ENCODE peak calls at places on chromosomes 1 and 21, in four cellular contexts. A, D, V and X are unnamed samples.

GRCh38 chr1:209580577-209580976 is 2.9 kb upstream of the CAMK1G start:
- DNase-seq in A (no peak), D (peak), V (no peak), X (no peak)

GRCh38 chr21:42579456-42580075 is 65.9 kb downstream of the SLC37A1 start:
- DNase-seq in A (no peak), D (no peak), V (peak), X (no peak)

GRCh38 chr1:51963592-51964308 is 26.8 kb downstream of the RAB3B start:
- DNase-seq in A (no peak), D (peak), V (no peak), X (no peak)

GRCh38 chr1:50228871-50229384 is 120.2 kb downstream of the ELAVL4 start:
- DNase-seq in A (no peak), D (no peak), V (no peak), X (no peak)

GRCh38 chr21:29300547-29301138 is 1.9 kb downstream of the BACH1 start:
- DNase-seq in A (peak), D (peak), V (no peak), X (no peak)

GRCh38 chr1:228156941-228157351 is 7.2 kb downstream of the GJC2 start:
- DNase-seq in A (no peak), D (no peak), V (no peak), X (peak)

GRCh38 chr21:37915941-37916794 is at the start of gene KCNJ6:
- DNase-seq in A (peak), D (peak), V (no peak), X (no peak)

GRCh38 chr1:157862114-157863070 is 20.8 kb upstream of the CD5L start:
- DNase-seq in A (no peak), D (peak), V (no peak), X (no peak)

GRCh38 chr1:7460807-7461206 is 310.3 kb upstream of the VAMP3 start:
- DNase-seq in A (no peak), D (no peak), V (no peak), X (no peak)

GRCh38 chr1:9822897-9823692 is 670 bp downstream of the CLSTN1 start:
- DNase-seq in A (no peak), D (peak), V (peak), X (no peak)

GRCh38 chr1:88549536-88549935 is 134.5 kb upstream of the PKN2 start:
- DNase-seq in A (peak), D (peak), V (no peak), X (no peak)

GRCh38 chr1:43282220-43283195 is 2.9 kb downstream of the C1orf210 start:
- DNase-seq in A (no peak), D (no peak), V (no peak), X (peak)

GRCh38 chr21:8994640-8995511 is 1526.5 kb upstream of the TPTE start:
- DNase-seq in A (no peak), D (no peak), V (no peak), X (no peak)

GRCh38 chr1:36448530-36449051 is 1.7 kb downstream of the OSCP1 start:
- DNase-seq in A (no peak), D (no peak), V (no peak), X (no peak)

GRCh38 chr1:109619655-109620395 is at the start of gene AMPD2:
- DNase-seq in A (peak), D (peak), V (peak), X (no peak)

GRCh38 chr1:230236951-230237350 is 169.9 kb downstream of the GALNT2 start:
- DNase-seq in A (no peak), D (peak), V (no peak), X (no peak)

GRCh38 chr1:230894032-230894431 is 25.7 kb upstream of the C1orf198 start:
- DNase-seq in A (no peak), D (no peak), V (no peak), X (no peak)

GRCh38 chr1:57067863-57068262 is 102.0 kb upstream of the C8B start:
- DNase-seq in A (no peak), D (no peak), V (no peak), X (no peak)

GRCh38 chr1:99503276-99503747 is 142.6 kb upstream of the PALMD start:
- DNase-seq in A (peak), D (peak), V (no peak), X (no peak)

GRCh38 chr1:15937146-15937545 is 38.8 kb downstream of the ZBTB17 start:
- DNase-seq in A (no peak), D (no peak), V (no peak), X (no peak)

GRCh38 chr1:227883641-227884301 is 64.0 kb downstream of the WNT9A start:
- DNase-seq in A (no peak), D (no peak), V (no peak), X (peak)

GRCh38 chr1:46175243-46175642 is 356 bp downstream of the TSPAN1 start:
- DNase-seq in A (no peak), D (no peak), V (no peak), X (no peak)

GRCh38 chr1:207335695-207336363 is 14.4 kb downstream of the CD55 start:
- DNase-seq in A (peak), D (peak), V (no peak), X (no peak)

GRCh38 chr21:41360072-41360821 is 1.6 kb upstream of the MX2 start:
- DNase-seq in A (peak), D (peak), V (peak), X (peak)

GRCh38 chr1:156122519-156123355 is 8.2 kb downstream of the LMNA start:
- DNase-seq in A (peak), D (peak), V (peak), X (no peak)

GRCh38 chr1:29548091-29548490 is 311.8 kb downstream of the PTPRU start:
- DNase-seq in A (no peak), D (no peak), V (no peak), X (no peak)

GRCh38 chr1:235253219-235253640 is 74.7 kb downstream of the ARID4B start:
- DNase-seq in A (peak), D (peak), V (peak), X (no peak)

GRCh38 chr1:36322085-36322785 is 1.2 kb downstream of the EVA1B start:
- DNase-seq in A (peak), D (peak), V (no peak), X (no peak)

GRCh38 chr1:196115641-196116040 is 492.6 kb downstream of the KCNT2 start:
- DNase-seq in A (peak), D (peak), V (no peak), X (no peak)

GRCh38 chr21:26836546-26836945 is 8.7 kb downstream of the ADAMTS1 start:
- DNase-seq in A (peak), D (peak), V (no peak), X (no peak)

GRCh38 chr1:115980998-115981993 is 5.0 kb downstream of the SLC22A15 start:
- DNase-seq in A (peak), D (peak), V (no peak), X (no peak)

GRCh38 chr21:36232641-36233040 is 76.0 kb downstream of the DOP1B start:
- DNase-seq in A (no peak), D (no peak), V (no peak), X (no peak)

GRCh38 chr1:24321712-24322635 is 2.8 kb downstream of the GRHL3 start:
- DNase-seq in A (peak), D (peak), V (peak), X (no peak)

GRCh38 chr1:207806531-207807394 is 54.9 kb downstream of the CD46 start:
- DNase-seq in A (peak), D (no peak), V (no peak), X (no peak)

GRCh38 chr21:40204956-40205355 is 337.7 kb downstream of the PCP4 start:
- DNase-seq in A (no peak), D (no peak), V (no peak), X (no peak)

GRCh38 chr1:10451286-10451685 is 1.5 kb downstream of the CORT start:
- DNase-seq in A (peak), D (peak), V (no peak), X (no peak)

GRCh38 chr21:39602076-39602689 is 10.6 kb upstream of the B3GALT5 start:
- DNase-seq in A (no peak), D (no peak), V (no peak), X (no peak)

GRCh38 chr21:44780767-44781459 is 20.7 kb downstream of the UBE2G2 start:
- DNase-seq in A (no peak), D (no peak), V (no peak), X (no peak)

GRCh38 chr1:94542088-94542671 is 621 bp upstream of the F3 start:
- DNase-seq in A (peak), D (peak), V (peak), X (no peak)

GRCh38 chr1:94539496-94539895 is 2.1 kb downstream of the F3 start:
- DNase-seq in A (no peak), D (no peak), V (no peak), X (no peak)

GRCh38 chr1:94540440-94541174 is 952 bp downstream of the F3 start:
- DNase-seq in A (no peak), D (no peak), V (no peak), X (no peak)

GRCh38 chr1:94543003-94543402 is 1.4 kb upstream of the F3 start:
- DNase-seq in A (peak), D (peak), V (no peak), X (no peak)

GRCh38 chr1:94541175-94542087 is at the start of gene F3:
- DNase-seq in A (peak), D (peak), V (peak), X (peak)
- TF ChIP-seq CTCF in A (no peak), D (no peak), V (no peak), X (peak)

GRCh38 chr1:39441797-39442196 is 49.6 kb upstream of the BMP8A start:
- DNase-seq in A (no peak), D (no peak), V (no peak), X (no peak)

GRCh38 chr1:39450956-39451601 is 40.4 kb upstream of the BMP8A start:
- DNase-seq in A (peak), D (peak), V (no peak), X (no peak)

GRCh38 chr1:39445573-39445972 is 45.9 kb upstream of the BMP8A start:
- DNase-seq in A (no peak), D (no peak), V (no peak), X (no peak)
- TF ChIP-seq CTCF in A (no peak), D (no peak), V (no peak), X (no peak)

GRCh38 chr1:205746757-205747412 is 3.1 kb downstream of the NUCKS1 start:
- DNase-seq in A (peak), D (no peak), V (no peak), X (no peak)

GRCh38 chr1:205749094-205749825 is 722 bp downstream of the NUCKS1 start:
- DNase-seq in A (peak), D (peak), V (peak), X (peak)

GRCh38 chr1:205748398-205749093 is 1.4 kb downstream of the NUCKS1 start:
- DNase-seq in A (peak), D (peak), V (no peak), X (no peak)

GRCh38 chr1:205750683-205751651 is 985 bp upstream of the NUCKS1 start:
- DNase-seq in A (no peak), D (peak), V (no peak), X (no peak)

DNA sequence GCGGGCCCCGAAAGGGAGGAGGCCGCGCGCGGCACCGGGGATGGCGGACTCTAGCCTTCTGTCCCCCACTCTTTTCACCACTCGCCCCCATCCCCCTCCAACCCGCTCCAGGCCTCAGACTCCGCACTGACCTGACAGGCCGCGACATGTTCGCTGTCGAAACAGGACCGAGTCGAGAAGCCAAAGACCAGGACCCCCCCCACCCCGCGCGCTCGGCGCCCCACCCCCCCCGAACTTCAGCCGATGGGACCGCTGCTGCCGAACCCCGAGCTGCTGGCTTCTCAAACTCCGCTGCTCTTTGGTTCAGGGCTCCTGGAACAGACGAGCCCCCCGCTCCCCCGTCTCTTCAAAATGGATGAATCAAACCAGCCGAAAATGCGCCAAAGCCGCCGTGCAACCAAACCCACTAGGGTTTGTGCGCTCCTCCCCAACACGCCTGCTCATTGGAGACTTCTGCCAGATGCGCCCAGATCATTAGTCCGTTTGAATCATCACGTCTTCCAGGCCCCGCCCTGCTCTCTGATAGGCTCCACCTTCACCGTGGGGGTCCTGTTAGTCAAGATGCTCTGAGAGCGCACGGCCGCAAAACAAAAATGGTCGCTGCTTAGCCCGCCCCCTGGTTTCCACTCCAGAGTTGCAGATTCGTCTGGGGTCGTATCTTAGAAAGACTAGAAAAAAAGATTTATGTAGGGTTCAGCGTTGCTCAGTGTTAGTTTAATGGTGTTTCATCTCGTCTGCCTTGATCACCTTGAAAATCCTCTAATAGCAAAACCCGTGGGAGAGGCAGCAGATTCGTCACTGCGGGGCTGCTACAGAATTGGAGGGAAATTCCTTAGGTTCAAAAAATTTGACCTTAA is at the start of gene NUCKS1:
- DNase-seq in A (peak), D (peak), V (peak), X (peak)
- TF ChIP-seq CTCF in A (peak), D (peak), V (peak), X (peak)

GRCh38 chr1:203056516-203056915 is 29.3 kb downstream of the MYOG start:
- DNase-seq in A (no peak), D (no peak), V (no peak), X (no peak)

GRCh38 chr1:203055983-203056382 is 29.7 kb downstream of the PPFIA4 start:
- DNase-seq in A (no peak), D (no peak), V (no peak), X (no peak)

GRCh38 chr1:203054184-203054583 is 27.9 kb downstream of the PPFIA4 start:
- DNase-seq in A (no peak), D (no peak), V (no peak), X (no peak)

GRCh38 chr1:203052556-203053059 is 26.3 kb downstream of the PPFIA4 start:
- DNase-seq in A (no peak), D (no peak), V (no peak), X (no peak)

DNA sequence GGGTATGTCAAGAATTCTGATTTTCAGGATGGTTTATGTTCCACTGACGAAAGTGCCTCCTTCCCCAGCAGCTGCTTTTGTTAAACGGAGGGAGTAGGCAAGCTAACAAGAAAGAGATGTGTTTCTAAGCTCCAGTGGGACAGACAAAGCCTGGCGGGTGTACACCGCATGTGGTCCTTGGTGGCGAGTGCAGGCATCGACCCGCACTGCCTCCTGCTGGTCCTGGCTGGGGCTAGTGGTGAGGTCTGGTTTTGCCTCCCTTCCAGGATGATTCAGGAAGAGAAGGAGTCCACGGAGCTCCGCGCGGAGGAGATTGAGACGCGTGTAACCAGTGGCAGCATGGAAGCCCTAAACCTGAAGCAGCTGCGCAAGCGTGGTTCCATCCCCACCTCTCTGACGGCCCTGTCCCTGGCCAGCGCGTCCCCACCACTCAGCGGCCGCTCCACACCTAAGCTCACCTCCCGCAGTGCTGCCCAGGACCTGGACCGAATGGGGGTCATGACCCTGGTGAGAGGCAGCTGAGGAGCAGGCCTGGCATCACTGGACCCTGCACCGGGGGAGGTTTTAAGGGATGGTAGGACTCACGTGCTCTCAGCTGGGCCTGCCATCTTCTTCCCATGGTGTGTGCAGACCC is 29.0 kb downstream of the PPFIA4 start:
- DNase-seq in A (no peak), D (no peak), V (no peak), X (no peak)
- TF ChIP-seq CTCF in A (no peak), D (no peak), V (no peak), X (peak)

GRCh38 chr1:62500210-62500609 is 63.4 kb downstream of the USP1 start:
- DNase-seq in A (no peak), D (no peak), V (no peak), X (no peak)
- TF ChIP-seq CTCF in A (no peak), D (no peak), V (no peak), X (no peak)

DNA sequence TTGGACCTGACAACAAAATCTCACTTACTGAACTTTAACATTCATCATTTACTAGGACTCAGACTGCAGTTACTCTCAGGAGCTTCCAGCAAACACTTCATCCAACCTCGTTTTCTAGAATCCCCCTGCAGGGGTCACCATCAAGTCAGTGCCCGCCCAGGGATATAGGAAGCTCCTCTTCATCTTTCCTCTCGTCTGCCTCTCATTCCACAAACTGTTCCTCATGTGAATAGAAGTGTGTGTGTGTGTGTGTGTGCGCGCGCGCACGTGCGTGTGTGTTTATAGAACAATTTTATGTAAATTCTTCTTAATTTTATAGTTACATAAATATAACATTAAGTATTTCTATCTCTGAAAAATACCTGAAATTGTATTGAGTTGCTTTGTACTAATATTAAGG is 21.8 kb upstream of the ABCD3 start:
- DNase-seq in A (peak), D (peak), V (no peak), X (no peak)
- TF ChIP-seq CTCF in A (no peak), D (peak), V (no peak), X (peak)

GRCh38 chr1:119674835-119675289 is 26.8 kb upstream of the ZNF697 start:
- DNase-seq in A (peak), D (peak), V (peak), X (no peak)
- TF ChIP-seq CTCF in A (peak), D (peak), V (no peak), X (no peak)

GRCh38 chr21:46515109-46515508 is 56.4 kb downstream of the DIP2A start:
- DNase-seq in A (peak), D (peak), V (peak), X (no peak)
- TF ChIP-seq CTCF in A (no peak), D (no peak), V (no peak), X (no peak)

DNA sequence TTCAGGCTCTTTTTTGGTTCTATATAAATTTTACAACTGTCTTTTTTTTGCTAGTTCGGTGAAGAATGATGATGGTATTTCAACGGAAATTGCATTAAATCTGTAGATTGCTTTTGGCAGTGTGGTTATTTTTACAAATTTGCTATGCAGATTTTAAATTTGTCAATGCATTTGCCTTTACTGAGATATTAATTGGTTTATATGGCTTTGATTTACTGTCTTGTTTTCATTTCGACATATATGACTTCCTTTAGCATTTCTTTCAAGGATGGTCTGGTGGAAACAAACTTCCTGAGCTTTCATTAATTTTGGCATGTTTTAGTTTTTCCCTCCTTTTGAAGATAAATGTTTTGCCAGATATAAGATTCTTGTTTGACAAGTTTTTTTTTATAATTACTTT is 1522.5 kb upstream of the PRMT6 start:
- DNase-seq in A (no peak), D (no peak), V (no peak), X (no peak)
- TF ChIP-seq CTCF in A (no peak), D (no peak), V (no peak), X (no peak)

GRCh38 chr1:187413770-187414169 is 585.0 kb downstream of the PLA2G4A start:
- DNase-seq in A (peak), D (peak), V (no peak), X (no peak)
- TF ChIP-seq CTCF in A (no peak), D (no peak), V (no peak), X (peak)